ENCODE peak calls at places on chromosomes 3 and 15, in seven cellular contexts. Q is GM23248; W is small intestine; C is WERI-Rb-1; Y is uterus; A is fibroblast of lung; F is CD8-positive, alpha-beta T cell. J is an unnamed sample. For H3K27me3, the result is how much of the 10 kb centered on the place peaks cover.

GRCh38 chr3:73623996-73624362 is 762 bp downstream of the PDZRN3 start:
- DNase-seq in Q (peak), W (peak), C (peak), Y (peak), F (no peak), A (peak), J (no peak)

GRCh38 chr15:70038730-70039392 is 58.9 kb downstream of the TLE3 start:
- DNase-seq in A (no peak), C (no peak), W (no peak), F (no peak), Q (no peak), Y (no peak), J (no peak)

GRCh38 chr3:47295322-47295721 is 12.6 kb downstream of the KLHL18 start:
- DNase-seq in A (no peak), F (no peak), Y (no peak), W (no peak), Q (no peak), C (no peak), J (no peak)

GRCh38 chr3:32296251-32297204 is 58.0 kb downstream of the CMTM8 start:
- DNase-seq in Y (peak), C (peak), A (peak), F (peak), W (peak), Q (peak), J (peak)

GRCh38 chr15:91224750-91225380 is 124.8 kb downstream of the SV2B start:
- DNase-seq in W (peak), F (no peak), C (peak), A (peak), Q (peak), Y (no peak), J (no peak)

GRCh38 chr15:64599716-64600115 is 139.3 kb downstream of the ZNF609 start:
- DNase-seq in Y (no peak), Q (peak), C (no peak), F (no peak), A (no peak), W (no peak), J (no peak)

GRCh38 chr15:86743283-86743903 is 663.7 kb downstream of the AGBL1 start:
- DNase-seq in W (peak), C (peak), Q (no peak), A (no peak), Y (no peak), F (peak), J (peak)

GRCh38 chr3:42101048-42101447 is 9.9 kb downstream of the TRAK1 start:
- DNase-seq in F (no peak), A (peak), Q (peak), C (no peak), W (no peak), Y (peak), J (no peak)

GRCh38 chr3:141528837-141529236 is 42.0 kb downstream of the RASA2 start:
- DNase-seq in Y (no peak), W (no peak), F (no peak), C (no peak), Q (no peak), A (no peak), J (no peak)

GRCh38 chr3:195226900-195227447 is 44.0 kb downstream of the XXYLT1 start:
- DNase-seq in Q (peak), F (no peak), C (no peak), Y (peak), A (peak), W (no peak), J (no peak)

GRCh38 chr15:55912982-55913381 is 80.4 kb downstream of the NEDD4 start:
- DNase-seq in A (no peak), C (no peak), Y (no peak), Q (no peak), W (no peak), F (no peak), J (no peak)

GRCh38 chr15:50116477-50116876 is 2.6 kb downstream of the ATP8B4 start:
- DNase-seq in A (peak), Y (no peak), Q (peak), F (no peak), W (no peak), C (peak), J (no peak)

GRCh38 chr15:80635953-80636352 is 59.2 kb upstream of the ABHD17C start:
- DNase-seq in A (peak), W (no peak), Y (no peak), Q (no peak), C (no peak), F (no peak), J (no peak)

GRCh38 chr15:57060799-57061198 is 142.4 kb downstream of the TCF12 start:
- DNase-seq in C (no peak), Y (no peak), A (peak), Q (peak), W (no peak), F (no peak), J (no peak)

GRCh38 chr3:197174927-197175326 is 123.5 kb downstream of the DLG1 start:
- DNase-seq in W (no peak), A (no peak), Y (no peak), C (no peak), F (no peak), Q (no peak), J (no peak)

GRCh38 chr3:112582242-112582874 is 20.5 kb downstream of the SLC35A5 start:
- DNase-seq in A (peak), Q (peak), F (peak), C (peak), W (peak), Y (peak), J (peak)

GRCh38 chr3:49519266-49519665 is 35.0 kb upstream of the BSN start:
- DNase-seq in W (no peak), F (no peak), A (no peak), Q (no peak), Y (no peak), C (no peak), J (no peak)

GRCh38 chr3:128471720-128472119 is 5.0 kb upstream of the DNAJB8 start:
- DNase-seq in A (no peak), W (no peak), Y (no peak), C (no peak), F (no peak), Q (no peak), J (no peak)

GRCh38 chr3:32614956-32615355 is 44.3 kb upstream of the DYNC1LI1 start:
- DNase-seq in Q (peak), Y (no peak), C (no peak), F (no peak), A (peak), W (no peak), J (no peak)

GRCh38 chr3:143697975-143698374 is 150.3 kb downstream of the SLC9A9 start:
- DNase-seq in W (no peak), Y (no peak), C (peak), F (no peak), Q (peak), A (no peak), J (no peak)

GRCh38 chr3:195103623-195104022 is 167.3 kb downstream of the XXYLT1 start:
- DNase-seq in Y (no peak), A (no peak), Q (no peak), C (no peak), W (no peak), F (no peak), J (no peak)

GRCh38 chr3:52128118-52128683 is 26.0 kb downstream of the POC1A start:
- DNase-seq in A (peak), Y (no peak), W (no peak), C (no peak), Q (peak), F (no peak), J (no peak)
- H3K27me3 ChIP-seq in A (under half), Y (under half), W (under half), C (under half), Q (under half), F (under half), J (under half)

DNA sequence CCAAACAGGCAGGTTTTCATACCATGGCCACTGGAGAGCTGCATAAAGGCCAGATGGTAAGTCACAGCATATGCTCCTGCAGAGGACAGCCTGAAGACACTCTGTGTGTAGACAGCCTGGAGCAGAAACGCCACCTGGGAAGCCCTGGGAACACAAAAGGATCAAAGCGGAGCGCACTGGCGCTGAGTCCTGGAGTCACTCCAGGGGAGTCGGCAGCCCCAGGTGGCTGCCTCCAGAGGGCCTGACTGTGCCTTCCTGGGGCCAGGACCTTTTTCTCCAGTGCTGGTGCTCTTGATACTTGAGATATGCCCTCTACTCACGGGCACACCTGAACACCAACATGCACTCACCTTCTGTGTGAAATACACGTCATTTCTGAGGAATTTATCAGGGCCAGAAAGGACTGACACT is 34.0 kb downstream of the FOXB1 start:
- DNase-seq in F (no peak), W (peak), Y (no peak), C (peak), Q (no peak), A (no peak), J (no peak)
- H3K27me3 ChIP-seq in F (under half), W (under half), Y (under half), C (under half), Q (under half), A (under half), J (under half)

GRCh38 chr3:71744738-71745137 is 8.9 kb upstream of the GPR27 start:
- DNase-seq in F (no peak), A (no peak), W (no peak), Y (no peak), C (no peak), Q (no peak), J (no peak)

GRCh38 chr3:71742621-71743020 is 11.0 kb upstream of the GPR27 start:
- DNase-seq in F (no peak), C (no peak), W (no peak), A (no peak), Q (no peak), Y (no peak), J (no peak)
- H3K27me3 ChIP-seq in F (under half), C (under half), W (under half), A (under half), Q (under half), Y (under half), J (under half)

GRCh38 chr15:34757262-34757661 is 2.5 kb upstream of the GJD2 start:
- DNase-seq in C (no peak), A (no peak), F (no peak), W (no peak), Y (no peak), Q (no peak), J (no peak)

GRCh38 chr15:34753236-34753894 is 1.4 kb downstream of the GJD2 start:
- DNase-seq in Y (no peak), Q (peak), W (no peak), F (no peak), A (peak), C (no peak), J (no peak)

GRCh38 chr15:34754674-34755418 is at the start of gene GJD2:
- DNase-seq in Q (peak), A (no peak), W (no peak), C (peak), F (no peak), Y (no peak), J (no peak)

GRCh38 chr15:34754171-34754580 is 622 bp downstream of the GJD2 start:
- DNase-seq in Y (no peak), C (peak), A (no peak), Q (no peak), W (no peak), F (no peak), J (no peak)

GRCh38 chr15:34755419-34755773 is 598 bp upstream of the GJD2 start:
- DNase-seq in C (no peak), A (no peak), Q (no peak), Y (no peak), W (no peak), F (no peak), J (no peak)
- H3K27me3 ChIP-seq in C (under half), A (under half), Q (half or more), Y (under half), W (under half), F (under half), J (under half)